ENCODE peak calls at places on chromosome 3, in four cellular contexts. E is GM12878, K is HepG2, U is K562. B is an unnamed sample.

GRCh38 chr3:17894434-17895060 is 152.1 kb upstream of the TBC1D5 start:
- DNase-seq in E (no peak), K (peak; percentile 5), U (peak; percentile 60), B (peak; percentile 47)

GRCh38 chr3:166123576-166123975 is 286.4 kb upstream of the BCHE start:
- DNase-seq in E (no peak), K (no peak), U (no peak), B (no peak)

GRCh38 chr3:49673131-49673714 is 928 bp upstream of the APEH start:
- DNase-seq in E (no peak), K (peak; percentile 45), U (peak; percentile 45), B (no peak)

GRCh38 chr3:172065534-172065933 is 26.2 kb downstream of the FNDC3B start:
- DNase-seq in E (no peak), K (no peak), U (peak; percentile 88), B (no peak)

GRCh38 chr3:140455476-140455875 is 222.4 kb upstream of the TRIM42 start:
- DNase-seq in E (no peak), K (no peak), U (no peak), B (no peak)

GRCh38 chr3:54863806-54864205 is 64.1 kb downstream of the LRTM1 start:
- DNase-seq in E (no peak), K (no peak), U (no peak), B (no peak)

GRCh38 chr3:194985031-194985578 is 285.9 kb downstream of the XXYLT1 start:
- DNase-seq in E (no peak), K (peak; percentile 46), U (peak; percentile 18), B (peak; percentile 75)

GRCh38 chr3:82044918-82045715 is 283.7 kb upstream of the GBE1 start:
- DNase-seq in E (no peak), K (no peak), U (no peak), B (no peak)

GRCh38 chr3:8197384-8197783 is 304.2 kb upstream of the LMCD1 start:
- DNase-seq in E (no peak), K (no peak), U (no peak), B (no peak)

GRCh38 chr3:101548527-101549105 is 13.1 kb upstream of the TRMT10C start:
- DNase-seq in E (no peak), K (peak; percentile 87), U (no peak), B (no peak)

GRCh38 chr3:55893045-55893664 is 406.0 kb upstream of the WNT5A start:
- DNase-seq in E (no peak), K (no peak), U (no peak), B (no peak)
- TF ChIP-seq ATF2 in E (no peak), K (no peak), U (no peak), B (no peak)

GRCh38 chr3:104360038-104360437 is 1006.7 kb upstream of the ALCAM start:
- DNase-seq in E (no peak), K (no peak), U (no peak), B (no peak)
- H3K9ac ChIP-seq in E (no peak overlapping the region), K (no peak overlapping the region), U (no peak overlapping the region), B (no peak overlapping the region)

GRCh38 chr3:28053759-28054158 is 187.7 kb upstream of the CMC1 start:
- DNase-seq in E (no peak), K (no peak), U (no peak), B (no peak)
- TF ChIP-seq ATF2 in E (no peak), K (no peak), U (no peak), B (no peak)

DNA sequence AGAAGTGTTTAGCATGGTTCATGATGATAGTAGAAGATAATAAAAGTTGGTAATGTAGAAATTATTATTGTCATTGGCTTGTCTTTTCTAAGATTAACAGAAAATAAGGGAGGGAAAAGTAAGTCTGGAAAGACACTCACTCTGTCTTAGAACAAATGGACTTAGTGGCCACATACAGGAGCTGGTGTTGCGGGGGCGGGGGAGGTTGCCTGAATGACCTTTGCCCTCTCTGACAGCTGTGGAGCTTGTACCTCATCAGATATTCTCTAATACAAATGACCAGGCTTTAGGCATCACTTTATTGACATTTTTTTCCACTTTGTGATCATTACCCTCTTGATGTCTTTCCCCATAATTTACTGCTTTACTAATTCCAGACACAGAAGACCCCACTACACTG is 5.9 kb downstream of the TAGLN3 start:
- DNase-seq in E (no peak), K (no peak), U (peak; percentile 9), B (no peak)
- H3K9ac ChIP-seq in E (no peak overlapping the region), K (no peak overlapping the region), U (no peak overlapping the region), B (no peak overlapping the region)

DNA sequence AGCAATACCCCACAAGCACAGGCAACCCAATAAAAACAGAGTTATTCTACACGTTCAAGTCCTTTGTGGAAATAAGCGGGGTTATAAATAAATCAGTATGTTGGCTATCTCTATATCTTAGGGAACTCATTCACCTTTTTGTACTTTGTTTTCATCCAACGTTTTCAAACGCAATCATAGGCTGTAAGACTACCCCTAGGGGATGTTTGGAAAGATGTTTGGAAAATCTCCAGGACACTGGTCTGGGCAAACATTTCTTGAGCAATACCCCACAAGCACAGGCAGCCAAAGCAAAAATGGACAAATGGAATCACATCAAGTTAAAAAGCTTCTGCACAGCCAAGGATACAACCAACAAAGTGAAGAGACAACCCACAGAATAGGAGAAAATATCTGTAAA is 70.1 kb downstream of the CLDN11 start:
- DNase-seq in E (no peak), K (peak; percentile 89), U (no peak), B (no peak)
- TF ChIP-seq ATF2 in E (no peak), K (peak; percentile 31), U (no peak), B (no peak)

GRCh38 chr3:76034652-76035051 is 249.3 kb upstream of the ZNF717 start:
- DNase-seq in E (no peak), K (no peak), U (no peak), B (no peak)

GRCh38 chr3:76040946-76041345 is 255.6 kb upstream of the ZNF717 start:
- DNase-seq in E (no peak), K (no peak), U (no peak), B (no peak)

GRCh38 chr3:76043746-76044145 is 258.4 kb upstream of the ZNF717 start:
- DNase-seq in E (no peak), K (no peak), U (no peak), B (peak; percentile 70)

GRCh38 chr3:76039431-76039830 is 254.1 kb upstream of the ZNF717 start:
- DNase-seq in E (no peak), K (no peak), U (no peak), B (no peak)

GRCh38 chr3:76038949-76039348 is 253.6 kb upstream of the ZNF717 start:
- DNase-seq in E (no peak), K (no peak), U (no peak), B (no peak)
- H3K9ac ChIP-seq in E (no peak overlapping the region), K (no peak overlapping the region), U (no peak overlapping the region), B (no peak overlapping the region)

GRCh38 chr3:164040991-164041390 is 1037.3 kb downstream of the SI start:
- DNase-seq in E (no peak), K (no peak), U (no peak), B (no peak)
- TF ChIP-seq ATF2 in E (no peak), K (no peak), U (no peak), B (no peak)

DNA sequence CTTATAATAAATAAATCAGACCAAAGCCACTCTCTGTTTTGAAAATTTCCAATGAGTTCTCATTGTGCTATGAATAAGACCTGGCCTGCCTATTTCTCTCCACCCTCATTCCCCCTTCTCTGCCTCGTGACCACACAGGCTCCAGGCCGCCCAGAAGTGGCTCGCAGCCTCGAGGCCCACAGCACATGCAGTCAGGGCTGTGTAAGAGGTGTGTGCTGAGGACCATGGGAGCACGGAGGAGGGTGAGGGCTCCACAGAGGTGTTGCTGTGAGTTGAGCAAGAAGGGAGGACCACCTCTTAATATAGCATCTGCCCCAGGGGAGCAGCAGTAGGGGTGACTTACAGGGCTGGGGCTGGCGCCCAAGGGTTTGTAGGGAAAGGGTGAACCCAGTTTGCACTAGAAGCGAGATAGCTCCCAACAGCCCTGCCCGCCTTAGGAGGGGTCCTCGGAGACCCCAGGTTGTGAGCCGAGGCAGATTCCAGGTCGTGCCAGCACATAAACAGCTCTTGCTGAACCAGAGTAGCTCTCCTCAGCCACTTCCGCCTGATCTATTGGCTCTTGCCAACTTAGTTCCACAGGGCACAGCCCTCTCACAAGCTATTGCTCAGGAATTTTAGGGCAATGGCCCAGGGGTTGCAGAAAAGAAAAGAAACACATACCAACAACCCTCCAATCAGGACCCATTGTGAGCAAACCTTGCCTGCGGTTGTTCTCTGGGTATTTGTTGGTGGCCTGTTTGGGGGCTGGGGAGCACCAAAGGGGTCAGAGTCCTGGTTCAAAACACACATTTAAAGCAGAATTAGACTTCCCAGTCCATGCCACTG is 117.7 kb downstream of the MYLK start:
- DNase-seq in E (no peak), K (peak; percentile 26), U (no peak), B (no peak)
- H3K9ac ChIP-seq in E (no peak overlapping the region), K (no peak overlapping the region), U (no peak overlapping the region), B (no peak overlapping the region)

DNA sequence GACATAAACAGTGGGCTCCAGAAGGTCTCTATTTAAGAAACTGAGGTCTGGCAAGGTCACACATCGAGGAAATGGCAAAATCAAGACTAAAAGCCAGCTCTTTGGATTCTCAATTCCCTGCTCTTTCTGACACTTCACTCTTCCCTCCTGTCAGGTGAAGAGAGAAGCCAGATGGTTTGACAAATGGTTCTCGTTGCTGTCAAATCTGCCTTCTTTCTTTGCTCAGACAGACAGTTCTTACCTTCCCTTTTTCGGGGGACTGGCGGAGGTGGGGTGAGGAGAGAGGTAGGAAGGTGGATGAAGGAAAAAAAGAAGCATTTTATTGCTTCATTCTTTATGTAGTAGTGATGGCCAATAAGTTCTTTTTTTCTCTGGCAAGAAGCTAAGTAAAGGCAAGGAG is 133.4 kb downstream of the LPP start:
- DNase-seq in E (no peak), K (no peak), U (no peak), B (no peak)
- TF ChIP-seq ATF2 in E (no peak), K (no peak), U (no peak), B (no peak)

B was measured in H1.